ENCODE peak calls at places on chromosome 11, in six cellular contexts. One of them, this sample, is unnamed.

GRCh38 chr11:59706518-59707285 is 6.9 kb downstream of the OR10V1 start:
- DNase-seq in right atrium auricular region: no peak
- DNase-seq in body of pancreas: no peak
- DNase-seq in A673: no peak
- DNase-seq in Peyer's patch: no peak
- DNase-seq in RWPE2: peak; percentile 80
- DNase-seq in this sample: no peak

GRCh38 chr11:84837402-84838069 is 789.6 kb downstream of the DLG2 start:
- DNase-seq in right atrium auricular region: no peak
- DNase-seq in body of pancreas: no peak
- DNase-seq in A673: no peak
- DNase-seq in Peyer's patch: no peak
- DNase-seq in RWPE2: no peak
- DNase-seq in this sample: no peak

GRCh38 chr11:73156686-73157085 is 14.6 kb upstream of the FCHSD2 start:
- DNase-seq in right atrium auricular region: no peak
- DNase-seq in body of pancreas: no peak
- DNase-seq in A673: no peak
- DNase-seq in Peyer's patch: no peak
- DNase-seq in RWPE2: no peak
- DNase-seq in this sample: no peak

GRCh38 chr11:59141191-59141590 is 1.5 kb upstream of the FAM111A start:
- DNase-seq in right atrium auricular region: no peak
- DNase-seq in body of pancreas: no peak
- DNase-seq in A673: no peak
- DNase-seq in Peyer's patch: no peak
- DNase-seq in RWPE2: no peak
- DNase-seq in this sample: no peak

GRCh38 chr11:78414321-78415051 is 3.1 kb downstream of the GAB2 start:
- DNase-seq in right atrium auricular region: no peak
- DNase-seq in body of pancreas: no peak
- DNase-seq in A673: peak; percentile 54
- DNase-seq in Peyer's patch: no peak
- DNase-seq in RWPE2: no peak
- DNase-seq in this sample: no peak

GRCh38 chr11:75029836-75030631 is 41.3 kb downstream of the NEU3 start:
- DNase-seq in right atrium auricular region: peak; percentile 34
- DNase-seq in body of pancreas: no peak
- DNase-seq in A673: no peak
- DNase-seq in Peyer's patch: no peak
- DNase-seq in RWPE2: no peak
- DNase-seq in this sample: no peak

GRCh38 chr11:60634151-60634550 is 65.3 kb upstream of the MS4A8 start:
- DNase-seq in right atrium auricular region: no peak
- DNase-seq in body of pancreas: no peak
- DNase-seq in A673: peak; percentile 23
- DNase-seq in Peyer's patch: no peak
- DNase-seq in RWPE2: no peak
- DNase-seq in this sample: no peak

GRCh38 chr11:12853652-12854296 is 155.3 kb upstream of the RASSF10 start:
- DNase-seq in right atrium auricular region: no peak
- DNase-seq in body of pancreas: peak; percentile 82
- DNase-seq in A673: no peak
- DNase-seq in Peyer's patch: no peak
- DNase-seq in RWPE2: no peak
- DNase-seq in this sample: no peak

GRCh38 chr11:30395751-30396150 is 72.8 kb downstream of the ARL14EP start:
- DNase-seq in right atrium auricular region: no peak
- DNase-seq in body of pancreas: no peak
- DNase-seq in A673: no peak
- DNase-seq in Peyer's patch: no peak
- DNase-seq in RWPE2: no peak
- DNase-seq in this sample: no peak

GRCh38 chr11:124798991-124799383 is 1.2 kb downstream of the MSANTD2 start:
- DNase-seq in right atrium auricular region: no peak
- DNase-seq in body of pancreas: no peak
- DNase-seq in A673: peak; percentile 50
- DNase-seq in Peyer's patch: no peak
- DNase-seq in RWPE2: no peak
- DNase-seq in this sample: no peak

GRCh38 chr11:74926304-74927030 is 22.4 kb downstream of the XRRA1 start:
- DNase-seq in right atrium auricular region: no peak
- DNase-seq in body of pancreas: no peak
- DNase-seq in A673: no peak
- DNase-seq in Peyer's patch: no peak
- DNase-seq in RWPE2: no peak
- DNase-seq in this sample: no peak

GRCh38 chr11:73752216-73752867 is 8.5 kb downstream of the RAB6A start:
- DNase-seq in right atrium auricular region: no peak
- DNase-seq in body of pancreas: no peak
- DNase-seq in A673: no peak
- DNase-seq in Peyer's patch: no peak
- DNase-seq in RWPE2: no peak
- DNase-seq in this sample: no peak

GRCh38 chr11:1864216-1864615 is 11.3 kb downstream of the LSP1 start:
- DNase-seq in right atrium auricular region: no peak
- DNase-seq in body of pancreas: no peak
- DNase-seq in A673: no peak
- DNase-seq in Peyer's patch: no peak
- DNase-seq in RWPE2: no peak
- DNase-seq in this sample: peak; percentile 79
- H3K27ac ChIP-seq in right atrium auricular region: peak overlapping the region; percentile 74
- H3K27ac ChIP-seq in body of pancreas: peak overlapping the region; percentile 75
- H3K27ac ChIP-seq in A673: no peak overlapping the region
- H3K27ac ChIP-seq in Peyer's patch: peak overlapping the region; percentile 74
- H3K27ac ChIP-seq in RWPE2: peak overlapping the region; percentile 30
- H3K27ac ChIP-seq in this sample: no peak overlapping the region

GRCh38 chr11:2378527-2379210 is 1.6 kb downstream of the CD81 start:
- DNase-seq in right atrium auricular region: no peak
- DNase-seq in body of pancreas: no peak
- DNase-seq in A673: peak; percentile 20
- DNase-seq in Peyer's patch: peak; percentile 27
- DNase-seq in RWPE2: no peak
- DNase-seq in this sample: peak; percentile 58
- H3K4me1 ChIP-seq in right atrium auricular region: no peaks in the 10 kb centered on the region
- H3K4me1 ChIP-seq in body of pancreas: peaks cover 82% of the 10 kb centered on the region
- H3K4me1 ChIP-seq in A673: peaks cover 6% of the 10 kb centered on the region
- H3K4me1 ChIP-seq in Peyer's patch: peaks cover 52% of the 10 kb centered on the region
- H3K4me1 ChIP-seq in RWPE2: peaks cover 21% of the 10 kb centered on the region
- H3K4me1 ChIP-seq in this sample: no peaks in the 10 kb centered on the region

GRCh38 chr11:35579557-35580396 is 38.5 kb upstream of the FJX1 start:
- DNase-seq in right atrium auricular region: no peak
- DNase-seq in body of pancreas: no peak
- DNase-seq in A673: peak; percentile 94
- DNase-seq in Peyer's patch: no peak
- DNase-seq in RWPE2: no peak
- DNase-seq in this sample: no peak
- H3K27ac ChIP-seq in right atrium auricular region: no peak overlapping the region
- H3K27ac ChIP-seq in body of pancreas: no peak overlapping the region
- H3K27ac ChIP-seq in A673: peak overlapping the region; percentile 67
- H3K27ac ChIP-seq in Peyer's patch: no peak overlapping the region
- H3K27ac ChIP-seq in RWPE2: peak overlapping the region; percentile 52
- H3K27ac ChIP-seq in this sample: no peak overlapping the region

GRCh38 chr11:504994-505344 is 2.1 kb downstream of the RNH1 start:
- DNase-seq in right atrium auricular region: no peak
- DNase-seq in body of pancreas: no peak
- DNase-seq in A673: no peak
- DNase-seq in Peyer's patch: no peak
- DNase-seq in RWPE2: no peak
- DNase-seq in this sample: no peak
- H3K4me1 ChIP-seq in right atrium auricular region: no peaks in the 10 kb centered on the region
- H3K4me1 ChIP-seq in body of pancreas: peaks cover 35% of the 10 kb centered on the region
- H3K4me1 ChIP-seq in A673: peaks cover 14% of the 10 kb centered on the region
- H3K4me1 ChIP-seq in Peyer's patch: peaks cover 19% of the 10 kb centered on the region
- H3K4me1 ChIP-seq in RWPE2: peaks cover 11% of the 10 kb centered on the region
- H3K4me1 ChIP-seq in this sample: no peaks in the 10 kb centered on the region

DNA sequence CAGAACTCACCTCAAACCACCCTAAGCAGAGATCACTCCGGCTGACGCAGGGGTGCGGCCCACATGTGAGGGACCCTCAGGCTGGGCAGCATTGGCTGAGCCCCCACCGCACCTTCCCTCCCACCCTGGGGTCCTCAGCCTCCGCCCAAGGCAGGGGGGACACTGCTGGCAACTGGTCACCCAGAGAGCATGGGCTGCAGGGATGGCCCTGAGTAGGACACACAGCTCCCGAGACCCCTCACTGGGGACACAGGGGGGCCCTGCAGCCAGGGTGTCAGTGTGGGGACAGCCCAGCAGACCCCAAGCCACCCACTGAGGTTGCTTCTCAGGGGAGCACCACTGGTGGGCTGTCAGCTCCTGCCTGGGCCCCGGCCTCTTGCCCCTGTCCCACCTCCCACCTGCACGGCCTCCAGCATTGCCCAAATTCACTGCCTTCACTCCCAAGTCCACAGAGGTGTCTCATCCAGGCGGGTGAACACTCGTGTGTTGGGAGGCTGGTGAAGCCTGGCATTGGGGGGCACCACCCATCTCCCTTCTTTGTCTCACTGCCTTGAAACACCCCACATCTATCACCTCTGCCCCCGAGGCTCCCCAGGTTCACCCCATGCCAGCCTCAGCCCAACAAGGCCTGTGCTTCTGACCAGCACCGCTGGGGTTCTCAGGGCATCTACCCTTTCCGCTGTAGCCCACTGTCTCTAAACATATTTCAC is 4.7 kb downstream of the C11orf21 start:
- DNase-seq in right atrium auricular region: peak; percentile 32
- DNase-seq in body of pancreas: peak; percentile 7
- DNase-seq in A673: no peak
- DNase-seq in Peyer's patch: no peak
- DNase-seq in RWPE2: no peak
- DNase-seq in this sample: peak; percentile 29
- H3K27ac ChIP-seq in right atrium auricular region: no peak overlapping the region
- H3K27ac ChIP-seq in body of pancreas: no peak overlapping the region
- H3K27ac ChIP-seq in A673: no peak overlapping the region
- H3K27ac ChIP-seq in Peyer's patch: no peak overlapping the region
- H3K27ac ChIP-seq in RWPE2: no peak overlapping the region
- H3K27ac ChIP-seq in this sample: no peak overlapping the region

This sample was measured in aorta.